ENCODE peak calls at places on chromosome 17, in ten cellular contexts. W is SK-N-SH, K is mesendoderm, P is GM23338, C is mesenchymal stem cell, F is PC-9, Z is hepatocyte, O is neural progenitor cell, Q is astrocyte, B is GM23248. T is an unnamed sample.

GRCh38 chr17:34645636-34646035 is 66.3 kb downstream of the TMEM132E start:
- DNase-seq in B (no peak), K (no peak), F (no peak), P (no peak), Z (peak; percentile 37), O (no peak), W (peak; percentile 79), Q (no peak), C (no peak), T (no peak)

GRCh38 chr17:76716146-76716833 is 5.5 kb upstream of the MXRA7 start:
- DNase-seq in K (no peak), F (no peak), P (no peak), C (peak; percentile 100), W (no peak), O (no peak), Q (peak; percentile 100), Z (peak; percentile 75), B (peak; percentile 100), T (no peak)

GRCh38 chr17:56144205-56144604 is 9.1 kb upstream of the ANKFN1 start:
- DNase-seq in O (no peak), C (no peak), F (no peak), K (no peak), W (no peak), Q (no peak), Z (peak; percentile 64), B (no peak), P (no peak), T (no peak)

GRCh38 chr17:78442648-78443128 is 64.2 kb downstream of the PGS1 start:
- DNase-seq in Q (no peak), P (no peak), K (no peak), B (peak; percentile 48), F (no peak), Z (no peak), C (peak; percentile 56), W (no peak), O (no peak), T (no peak)

GRCh38 chr17:49965522-49965905 is 3.5 kb upstream of the DLX4 start:
- DNase-seq in C (no peak), Z (no peak), O (peak; percentile 53), W (no peak), P (peak; percentile 65), K (peak; percentile 36), Q (no peak), F (no peak), B (no peak), T (no peak)

GRCh38 chr17:43970366-43970765 is 16.6 kb upstream of the PYY start:
- DNase-seq in B (no peak), P (no peak), K (no peak), Z (no peak), Q (no peak), W (no peak), F (no peak), O (no peak), C (no peak), T (no peak)

GRCh38 chr17:17779015-17779611 is 57.7 kb downstream of the SREBF1 start:
- DNase-seq in B (no peak), Z (no peak), Q (no peak), W (peak; percentile 60), O (no peak), P (no peak), K (no peak), C (peak; percentile 62), F (no peak), T (no peak)

GRCh38 chr17:50961282-50962220 is 95.4 kb upstream of the TOB1 start:
- DNase-seq in W (no peak), P (no peak), Q (no peak), O (no peak), B (no peak), Z (no peak), K (no peak), F (no peak), C (no peak), T (no peak)

GRCh38 chr17:62641101-62641500 is 13.6 kb downstream of the MRC2 start:
- DNase-seq in Z (no peak), Q (no peak), B (no peak), C (no peak), P (no peak), W (no peak), O (no peak), F (no peak), K (no peak), T (no peak)

GRCh38 chr17:40331743-40332641 is 23.0 kb downstream of the RARA start:
- DNase-seq in W (peak; percentile 97), P (no peak), F (peak; percentile 76), C (no peak), B (peak; percentile 64), K (no peak), Z (peak; percentile 63), Q (peak; percentile 41), O (no peak), T (no peak)

GRCh38 chr17:83181991-83182619 is 102.7 kb downstream of the METRNL start:
- DNase-seq in B (no peak), Q (no peak), K (no peak), C (no peak), W (no peak), F (no peak), P (no peak), Z (peak; percentile 2), O (no peak), T (no peak)

GRCh38 chr17:40316571-40317344 is 7.8 kb downstream of the RARA start:
- DNase-seq in K (peak; percentile 85), B (peak; percentile 93), O (peak; percentile 85), W (peak; percentile 87), F (peak; percentile 73), P (peak; percentile 85), C (peak; percentile 86), Q (peak; percentile 70), Z (peak; percentile 88), T (no peak)

GRCh38 chr17:78252111-78252634 is 20.7 kb downstream of the TMEM235 start:
- DNase-seq in Z (no peak), B (no peak), W (no peak), F (no peak), K (no peak), Q (no peak), P (no peak), C (no peak), O (no peak), T (peak; percentile 47)

GRCh38 chr17:40179923-40180659 is 2.8 kb downstream of the RAPGEFL1 start:
- DNase-seq in O (no peak), Z (no peak), K (peak; percentile 67), Q (peak; percentile 41), C (peak; percentile 60), F (no peak), P (no peak), B (peak; percentile 83), W (no peak), T (no peak)

GRCh38 chr17:43608313-43608712 is 53.4 kb downstream of the MEOX1 start:
- DNase-seq in C (peak; percentile 67), O (no peak), K (peak; percentile 55), Z (no peak), F (no peak), P (no peak), W (no peak), Q (peak; percentile 38), B (peak; percentile 58), T (peak; percentile 68)

GRCh38 chr17:10033982-10034381 is 128.9 kb upstream of the RCVRN start:
- DNase-seq in Q (no peak), F (no peak), O (no peak), P (no peak), K (no peak), W (no peak), B (peak; percentile 17), C (no peak), Z (no peak), T (peak; percentile 97)
- H3K4me2 ChIP-seq in Q (no peak overlapping the region), F (no peak overlapping the region), O (peak overlapping the region; percentile 40), P (no peak overlapping the region), K (no peak overlapping the region), W (no peak overlapping the region), B (no peak overlapping the region), C (no peak overlapping the region), Z (no peak overlapping the region), T (peak overlapping the region; percentile 83)

DNA sequence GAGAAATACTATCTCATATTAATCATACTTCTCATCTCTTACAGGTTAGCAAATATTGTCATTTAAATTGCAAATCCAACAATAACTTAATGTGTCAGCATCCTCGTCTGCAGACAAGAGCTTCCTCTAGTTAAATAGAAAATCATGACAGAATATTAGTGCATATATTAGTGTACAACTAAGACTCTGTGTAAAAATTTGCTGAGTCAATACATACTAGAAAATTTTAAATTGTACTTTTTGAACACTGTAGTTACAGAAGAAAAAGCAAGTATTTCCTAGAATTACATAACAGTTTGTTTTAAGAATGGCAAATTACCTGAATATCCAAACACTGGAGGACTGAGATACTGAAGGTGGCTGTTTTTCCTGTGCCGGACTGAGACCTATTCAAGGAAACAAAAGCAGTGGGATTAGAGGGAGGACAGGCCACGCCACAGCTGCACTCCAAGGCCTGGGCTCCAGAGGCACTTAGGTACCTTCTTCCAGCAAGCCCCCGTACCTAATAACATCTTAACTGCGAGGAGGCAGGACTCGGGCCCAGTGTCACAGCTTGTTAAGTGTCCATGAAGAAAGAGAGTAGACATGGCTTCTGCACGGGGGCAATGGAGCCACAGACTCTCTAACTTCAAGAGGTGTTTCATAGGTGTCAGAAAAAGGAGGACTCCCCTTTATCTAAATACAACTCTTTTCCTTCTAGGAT is 5.3 kb downstream of the EIF4A3 start:
- DNase-seq in F (no peak), O (peak; percentile 34), Q (no peak), C (no peak), P (no peak), Z (no peak), B (no peak), K (no peak), W (no peak), T (no peak)
- H3K4me2 ChIP-seq in F (no peak overlapping the region), O (no peak overlapping the region), Q (no peak overlapping the region), C (no peak overlapping the region), P (no peak overlapping the region), Z (no peak overlapping the region), B (no peak overlapping the region), K (no peak overlapping the region), W (no peak overlapping the region), T (no peak overlapping the region)

DNA sequence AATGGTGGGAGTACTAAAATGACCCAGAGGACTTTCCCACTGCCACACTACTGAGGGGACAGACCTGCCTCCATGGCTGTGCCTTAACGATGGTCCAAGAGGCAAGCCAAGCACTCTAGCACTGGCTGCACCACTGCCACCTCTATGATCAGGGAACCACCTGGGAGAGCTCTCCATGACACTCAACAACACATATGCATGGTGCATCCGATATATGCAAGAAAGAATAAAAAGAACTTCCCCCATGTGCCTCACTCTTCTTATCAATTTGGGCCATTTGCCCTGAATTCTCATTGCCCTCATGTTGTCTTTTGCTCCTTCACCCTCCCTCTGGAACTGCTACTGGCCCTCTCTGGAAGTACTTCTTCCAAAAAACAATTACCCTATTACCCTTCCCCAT is 99.5 kb downstream of the HS3ST3A1 start:
- DNase-seq in O (no peak), C (no peak), P (no peak), W (no peak), K (no peak), B (no peak), Z (no peak), F (no peak), Q (no peak), T (no peak)
- H3K4me2 ChIP-seq in O (no peak overlapping the region), C (no peak overlapping the region), P (no peak overlapping the region), W (no peak overlapping the region), K (no peak overlapping the region), B (no peak overlapping the region), Z (no peak overlapping the region), F (no peak overlapping the region), Q (no peak overlapping the region), T (no peak overlapping the region)

DNA sequence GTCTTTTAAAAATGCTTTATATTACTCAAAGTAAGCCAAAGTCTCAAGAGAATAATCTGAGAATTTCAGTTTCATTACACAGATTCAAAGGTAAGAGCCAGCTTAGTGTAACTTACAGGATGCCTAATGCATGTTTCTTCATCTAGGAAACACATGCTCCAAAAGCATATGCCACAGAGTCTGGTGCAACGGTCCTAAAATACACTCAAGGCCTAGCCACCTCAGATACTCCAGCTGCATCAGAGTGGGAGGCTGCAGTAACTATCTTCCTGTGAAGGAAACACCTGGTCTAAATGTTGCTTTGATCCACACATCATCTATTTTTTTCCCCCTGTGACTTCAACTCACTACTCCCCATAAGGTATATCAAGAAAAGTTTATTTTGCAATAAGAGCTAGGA is 51.6 kb upstream of the CORO6 start:
- DNase-seq in W (no peak), Z (no peak), P (no peak), C (no peak), B (no peak), O (no peak), K (no peak), F (no peak), Q (no peak), T (no peak)
- H3K4me2 ChIP-seq in W (no peak overlapping the region), Z (no peak overlapping the region), P (no peak overlapping the region), C (no peak overlapping the region), B (no peak overlapping the region), O (no peak overlapping the region), K (no peak overlapping the region), F (no peak overlapping the region), Q (no peak overlapping the region), T (no peak overlapping the region)